ENCODE peak calls at places on chromosomes 12 and 14, in four cellular contexts. One of them, this sample, is unnamed.
A peak's percentile ranks its signal among the peaks of the same experiment; 100 is the strongest.

GRCh38 chr12:102917026-102917787 is at the start of gene PAH:
- DNase-seq in fibroblast of lung: no peak
- DNase-seq in tibial artery: no peak
- DNase-seq in cardiac muscle cell: peak; percentile 7
- DNase-seq in this sample: peak; percentile 8

GRCh38 chr12:57009949-57010626 is 3.7 kb upstream of the ZBTB39 start:
- DNase-seq in fibroblast of lung: no peak
- DNase-seq in tibial artery: no peak
- DNase-seq in cardiac muscle cell: no peak
- DNase-seq in this sample: no peak

GRCh38 chr14:81137316-81137715 is 83.4 kb downstream of the GTF2A1 start:
- DNase-seq in fibroblast of lung: peak; percentile 80
- DNase-seq in tibial artery: no peak
- DNase-seq in cardiac muscle cell: no peak
- DNase-seq in this sample: no peak

GRCh38 chr12:130079254-130079653 is 83.0 kb upstream of the FZD10 start:
- DNase-seq in fibroblast of lung: no peak
- DNase-seq in tibial artery: no peak
- DNase-seq in cardiac muscle cell: no peak
- DNase-seq in this sample: no peak

GRCh38 chr14:101071493-101071891 is 168.0 kb upstream of the RTL1 start:
- DNase-seq in fibroblast of lung: no peak
- DNase-seq in tibial artery: peak; percentile 14
- DNase-seq in cardiac muscle cell: no peak
- DNase-seq in this sample: no peak

GRCh38 chr12:129911437-129912049 is 7.7 kb upstream of the TMEM132D start:
- DNase-seq in fibroblast of lung: peak; percentile 43
- DNase-seq in tibial artery: no peak
- DNase-seq in cardiac muscle cell: peak; percentile 76
- DNase-seq in this sample: peak; percentile 61

GRCh38 chr12:5473076-5473475 is 41.2 kb downstream of the NTF3 start:
- DNase-seq in fibroblast of lung: no peak
- DNase-seq in tibial artery: no peak
- DNase-seq in cardiac muscle cell: no peak
- DNase-seq in this sample: no peak

GRCh38 chr12:95995238-95996031 is 709 bp downstream of the HAL start:
- DNase-seq in fibroblast of lung: peak; percentile 2
- DNase-seq in tibial artery: no peak
- DNase-seq in cardiac muscle cell: no peak
- DNase-seq in this sample: no peak

GRCh38 chr14:94423465-94424056 is 29.0 kb downstream of the SERPINA11 start:
- DNase-seq in fibroblast of lung: peak; percentile 55
- DNase-seq in tibial artery: peak; percentile 58
- DNase-seq in cardiac muscle cell: peak; percentile 87
- DNase-seq in this sample: peak; percentile 69

GRCh38 chr12:119613319-119613936 is 19.9 kb downstream of the TMEM233 start:
- DNase-seq in fibroblast of lung: peak; percentile 52
- DNase-seq in tibial artery: no peak
- DNase-seq in cardiac muscle cell: no peak
- DNase-seq in this sample: no peak

GRCh38 chr12:52672321-52672933 is 7.8 kb downstream of the KRT1 start:
- DNase-seq in fibroblast of lung: peak; percentile 27
- DNase-seq in tibial artery: no peak
- DNase-seq in cardiac muscle cell: no peak
- DNase-seq in this sample: no peak

GRCh38 chr14:100717371-100717770 is 9.3 kb upstream of the DLK1 start:
- DNase-seq in fibroblast of lung: no peak
- DNase-seq in tibial artery: no peak
- DNase-seq in cardiac muscle cell: no peak
- DNase-seq in this sample: no peak

GRCh38 chr14:50926851-50927386 is 17.4 kb downstream of the PYGL start:
- DNase-seq in fibroblast of lung: no peak
- DNase-seq in tibial artery: no peak
- DNase-seq in cardiac muscle cell: no peak
- DNase-seq in this sample: no peak

GRCh38 chr12:130953783-130954543 is at the start of gene ADGRD1:
- DNase-seq in fibroblast of lung: no peak
- DNase-seq in tibial artery: peak; percentile 82
- DNase-seq in cardiac muscle cell: peak; percentile 88
- DNase-seq in this sample: no peak

GRCh38 chr12:69639400-69640016 is 28.8 kb upstream of the LRRC10 start:
- DNase-seq in fibroblast of lung: peak; percentile 53
- DNase-seq in tibial artery: peak; percentile 42
- DNase-seq in cardiac muscle cell: peak; percentile 84
- DNase-seq in this sample: peak; percentile 62

GRCh38 chr14:84237881-84238280 is 1292.1 kb upstream of the FLRT2 start:
- DNase-seq in fibroblast of lung: no peak
- DNase-seq in tibial artery: no peak
- DNase-seq in cardiac muscle cell: no peak
- DNase-seq in this sample: no peak

GRCh38 chr12:31117203-31118011 is 43.7 kb downstream of the DDX11 start:
- DNase-seq in fibroblast of lung: peak; percentile 29
- DNase-seq in tibial artery: no peak
- DNase-seq in cardiac muscle cell: peak; percentile 74
- DNase-seq in this sample: peak; percentile 71

GRCh38 chr12:82182601-82183000 is 175.6 kb downstream of the CCDC59 start:
- DNase-seq in fibroblast of lung: peak; percentile 67
- DNase-seq in tibial artery: no peak
- DNase-seq in cardiac muscle cell: no peak
- DNase-seq in this sample: no peak

GRCh38 chr14:95495538-95496025 is 20.9 kb downstream of the SYNE3 start:
- DNase-seq in fibroblast of lung: no peak
- DNase-seq in tibial artery: peak; percentile 22
- DNase-seq in cardiac muscle cell: no peak
- DNase-seq in this sample: no peak

GRCh38 chr14:22820731-22821130 is 5.5 kb upstream of the SLC7A7 start:
- DNase-seq in fibroblast of lung: peak; percentile 40
- DNase-seq in tibial artery: no peak
- DNase-seq in cardiac muscle cell: no peak
- DNase-seq in this sample: no peak

GRCh38 chr14:47966411-47966810 is 291.0 kb upstream of the MDGA2 start:
- DNase-seq in fibroblast of lung: no peak
- DNase-seq in tibial artery: no peak
- DNase-seq in cardiac muscle cell: no peak
- DNase-seq in this sample: no peak

GRCh38 chr12:121892673-121893561 is 4.3 kb downstream of the PSMD9 start:
- DNase-seq in fibroblast of lung: no peak
- DNase-seq in tibial artery: no peak
- DNase-seq in cardiac muscle cell: no peak
- DNase-seq in this sample: no peak

GRCh38 chr14:32497233-32497632 is 168.1 kb downstream of the AKAP6 start:
- DNase-seq in fibroblast of lung: no peak
- DNase-seq in tibial artery: no peak
- DNase-seq in cardiac muscle cell: no peak
- DNase-seq in this sample: no peak

GRCh38 chr14:74979442-74980397 is 23.0 kb upstream of the EIF2B2 start:
- DNase-seq in fibroblast of lung: peak; percentile 21
- DNase-seq in tibial artery: peak; percentile 69
- DNase-seq in cardiac muscle cell: no peak
- DNase-seq in this sample: peak; percentile 67

GRCh38 chr12:24649634-24650033 is 299.3 kb downstream of the BCAT1 start:
- DNase-seq in fibroblast of lung: no peak
- DNase-seq in tibial artery: no peak
- DNase-seq in cardiac muscle cell: no peak
- DNase-seq in this sample: no peak

GRCh38 chr12:82314406-82314892 is 43.7 kb downstream of the CCDC59 start:
- DNase-seq in fibroblast of lung: no peak
- DNase-seq in tibial artery: no peak
- DNase-seq in cardiac muscle cell: peak; percentile 15
- DNase-seq in this sample: no peak

GRCh38 chr12:7161811-7162210 is 27.7 kb upstream of the PEX5 start:
- DNase-seq in fibroblast of lung: no peak
- DNase-seq in tibial artery: no peak
- DNase-seq in cardiac muscle cell: no peak
- DNase-seq in this sample: no peak

GRCh38 chr12:22121224-22121623 is 75.2 kb downstream of the CMAS start:
- DNase-seq in fibroblast of lung: no peak
- DNase-seq in tibial artery: no peak
- DNase-seq in cardiac muscle cell: no peak
- DNase-seq in this sample: peak; percentile 27

GRCh38 chr14:77849711-77850110 is 49.8 kb downstream of the ADCK1 start:
- DNase-seq in fibroblast of lung: peak; percentile 71
- DNase-seq in tibial artery: no peak
- DNase-seq in cardiac muscle cell: no peak
- DNase-seq in this sample: no peak

GRCh38 chr12:25377475-25378179 is 126.9 kb upstream of the KRAS start:
- DNase-seq in fibroblast of lung: peak; percentile 69
- DNase-seq in tibial artery: no peak
- DNase-seq in cardiac muscle cell: no peak
- DNase-seq in this sample: no peak

GRCh38 chr14:94100847-94101246 is 9.7 kb upstream of the IFI27 start:
- DNase-seq in fibroblast of lung: peak; percentile 72
- DNase-seq in tibial artery: peak; percentile 39
- DNase-seq in cardiac muscle cell: no peak
- DNase-seq in this sample: no peak

DNA sequence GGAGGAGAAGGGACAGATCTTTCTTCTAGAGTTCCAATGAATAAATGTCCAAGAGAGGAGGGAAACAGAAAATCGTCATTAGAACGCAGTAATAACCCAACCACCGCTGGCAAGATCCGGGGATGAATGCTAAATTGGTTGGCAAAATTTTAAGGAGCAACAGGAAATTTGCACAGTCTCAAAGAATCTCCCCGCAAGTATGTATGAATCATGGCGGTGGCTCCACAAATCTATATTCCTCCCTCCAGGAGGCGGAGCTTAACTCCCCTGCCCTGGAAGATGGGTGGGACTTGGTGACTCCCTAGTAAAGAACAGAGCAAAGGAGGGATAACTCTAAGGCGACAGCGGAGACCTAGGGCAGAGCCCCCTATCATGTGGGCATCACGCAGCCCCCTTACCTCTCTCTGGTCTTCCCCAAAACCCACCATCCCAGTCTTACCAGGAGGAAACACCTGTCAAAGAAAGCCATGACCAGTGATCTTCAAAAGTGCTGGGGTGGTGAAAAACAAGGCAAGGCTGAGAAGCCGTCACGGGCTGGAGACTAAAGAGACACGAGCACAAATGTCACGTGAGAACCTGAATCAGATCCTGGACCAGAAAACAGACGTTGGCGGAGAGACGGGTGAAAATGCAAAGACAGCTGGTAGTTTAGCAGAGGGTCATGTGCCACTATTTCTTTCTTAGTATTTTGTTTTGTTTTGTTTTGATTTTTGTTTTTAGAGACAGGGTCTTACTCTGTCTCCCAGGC is 125.8 kb downstream of the NCOR2 start:
- DNase-seq in fibroblast of lung: peak; percentile 98
- DNase-seq in tibial artery: peak; percentile 75
- DNase-seq in cardiac muscle cell: no peak
- DNase-seq in this sample: no peak
- H3K27ac ChIP-seq in fibroblast of lung: peak overlapping the region; percentile 93
- H3K27ac ChIP-seq in tibial artery: peak overlapping the region; percentile 31
- H3K27ac ChIP-seq in cardiac muscle cell: peak overlapping the region; percentile 43
- H3K27ac ChIP-seq in this sample: no peak overlapping the region

GRCh38 chr14:104755621-104756020 is 2.7 kb downstream of the SIVA1 start:
- DNase-seq in fibroblast of lung: no peak
- DNase-seq in tibial artery: no peak
- DNase-seq in cardiac muscle cell: no peak
- DNase-seq in this sample: no peak
- H3K27ac ChIP-seq in fibroblast of lung: no peak overlapping the region
- H3K27ac ChIP-seq in tibial artery: peak overlapping the region; percentile 6
- H3K27ac ChIP-seq in cardiac muscle cell: no peak overlapping the region
- H3K27ac ChIP-seq in this sample: no peak overlapping the region

DNA sequence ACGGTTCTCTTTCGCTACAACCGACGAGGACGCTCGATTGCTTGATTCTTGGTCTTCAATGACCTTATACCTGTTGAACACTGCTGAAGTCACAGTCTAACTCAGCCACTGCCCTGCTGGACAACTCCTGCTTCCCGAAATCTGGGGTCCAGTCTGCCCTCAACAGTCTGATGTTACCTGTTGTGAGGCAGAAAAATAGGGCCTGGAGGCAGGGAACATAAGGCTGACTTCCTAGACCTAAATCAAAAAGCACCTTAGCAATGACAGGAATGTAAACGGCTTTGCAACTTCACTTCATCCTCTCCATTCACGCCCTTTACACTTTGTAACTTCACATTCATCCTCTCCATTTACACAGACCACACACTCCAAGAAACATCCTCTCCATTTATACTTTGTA is 597 bp upstream of the GLTP start:
- DNase-seq in fibroblast of lung: no peak
- DNase-seq in tibial artery: no peak
- DNase-seq in cardiac muscle cell: peak; percentile 37
- DNase-seq in this sample: no peak
- H3K27ac ChIP-seq in fibroblast of lung: no peak overlapping the region
- H3K27ac ChIP-seq in tibial artery: peak overlapping the region; percentile 58
- H3K27ac ChIP-seq in cardiac muscle cell: no peak overlapping the region
- H3K27ac ChIP-seq in this sample: no peak overlapping the region

DNA sequence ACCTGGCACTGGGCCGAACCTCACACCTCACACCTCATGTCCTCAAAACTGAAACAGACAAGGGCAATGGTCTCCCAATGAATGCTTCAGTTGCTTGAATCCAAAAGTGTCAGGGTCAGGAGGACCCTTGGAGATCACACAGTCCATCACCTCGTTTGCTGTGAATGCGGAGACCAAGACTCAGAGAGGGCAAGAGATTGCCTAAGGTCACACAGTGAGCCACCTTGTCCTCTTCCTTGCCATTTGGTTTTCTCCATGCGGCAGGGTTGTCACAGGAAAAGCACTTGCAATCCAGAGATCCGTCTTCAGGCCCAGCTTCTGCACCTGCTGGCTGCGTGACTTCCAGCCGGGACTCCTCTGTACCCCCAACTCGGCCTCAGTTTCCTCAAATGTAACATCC is 28.0 kb downstream of the MVK start:
- DNase-seq in fibroblast of lung: no peak
- DNase-seq in tibial artery: no peak
- DNase-seq in cardiac muscle cell: no peak
- DNase-seq in this sample: no peak
- H3K27ac ChIP-seq in fibroblast of lung: no peak overlapping the region
- H3K27ac ChIP-seq in tibial artery: no peak overlapping the region
- H3K27ac ChIP-seq in cardiac muscle cell: no peak overlapping the region
- H3K27ac ChIP-seq in this sample: no peak overlapping the region

GRCh38 chr12:1634590-1635191 is 5.7 kb downstream of the WNT5B start:
- DNase-seq in fibroblast of lung: peak; percentile 57
- DNase-seq in tibial artery: peak; percentile 79
- DNase-seq in cardiac muscle cell: peak; percentile 74
- DNase-seq in this sample: peak; percentile 84
- H3K27ac ChIP-seq in fibroblast of lung: no peak overlapping the region
- H3K27ac ChIP-seq in tibial artery: no peak overlapping the region
- H3K27ac ChIP-seq in cardiac muscle cell: no peak overlapping the region
- H3K27ac ChIP-seq in this sample: no peak overlapping the region

DNA sequence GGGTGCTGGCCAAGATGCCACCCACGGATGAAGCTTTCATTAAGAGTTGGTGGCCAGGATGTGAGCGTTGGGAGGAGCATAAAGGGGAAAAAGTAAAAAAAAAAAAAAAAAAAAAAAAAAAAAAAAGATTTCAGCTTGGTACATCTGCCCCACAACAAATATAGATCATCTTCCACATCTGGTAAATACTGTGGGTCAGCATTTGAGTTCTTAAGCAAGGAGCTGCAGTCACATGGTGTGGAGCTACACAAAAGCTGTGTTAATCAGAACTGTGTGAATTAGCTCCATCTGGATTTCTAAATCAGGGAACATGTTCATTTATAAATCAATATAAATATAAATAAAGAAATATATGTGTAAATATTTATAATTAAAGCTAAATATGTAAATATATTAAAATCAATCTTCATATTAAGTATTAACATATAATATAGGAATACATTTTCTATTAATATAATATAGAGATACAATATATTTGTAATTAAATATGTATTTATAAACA is 262.3 kb downstream of the NUAK1 start:
- DNase-seq in fibroblast of lung: peak; percentile 25
- DNase-seq in tibial artery: no peak
- DNase-seq in cardiac muscle cell: no peak
- DNase-seq in this sample: no peak
- H3K27ac ChIP-seq in fibroblast of lung: no peak overlapping the region
- H3K27ac ChIP-seq in tibial artery: no peak overlapping the region
- H3K27ac ChIP-seq in cardiac muscle cell: no peak overlapping the region
- H3K27ac ChIP-seq in this sample: no peak overlapping the region